ENCODE peak calls at places on chromosomes 16 and 17, in four cellular contexts. O, N, P and W are unnamed samples.

GRCh38 chr17:4436846-4437245 is 3.1 kb downstream of the SPNS3 start:
- DNase-seq in P (no peak), N (no peak), O (no peak), W (no peak)

GRCh38 chr16:12767897-12768296 is 35.8 kb downstream of the CPPED1 start:
- DNase-seq in P (no peak), O (no peak), N (no peak), W (no peak)

GRCh38 chr17:30477758-30478115 is 529 bp downstream of the GOSR1 start:
- DNase-seq in N (no peak), P (no peak), O (no peak), W (peak)

GRCh38 chr16:58503166-58503862 is 3.4 kb downstream of the NDRG4 start:
- DNase-seq in P (no peak), N (no peak), O (no peak), W (no peak)

GRCh38 chr17:58487589-58488427 is at the start of gene HSF5:
- DNase-seq in P (no peak), O (no peak), N (no peak), W (no peak)

GRCh38 chr17:11292491-11292890 is 51.5 kb downstream of the SHISA6 start:
- DNase-seq in O (no peak), P (no peak), N (no peak), W (no peak)

GRCh38 chr17:63702223-63702577 is 2.3 kb upstream of the LIMD2 start:
- DNase-seq in P (no peak), O (peak), N (no peak), W (no peak)

GRCh38 chr16:69057400-69058378 is 47.8 kb upstream of the HAS3 start:
- DNase-seq in O (peak), N (no peak), P (no peak), W (peak)

GRCh38 chr17:6815775-6816174 is 15.8 kb downstream of the TEKT1 start:
- DNase-seq in N (no peak), P (no peak), O (no peak), W (no peak)

GRCh38 chr17:74351552-74352210 is 10.0 kb downstream of the BTBD17 start:
- DNase-seq in N (no peak), O (no peak), P (no peak), W (peak)

GRCh38 chr17:8836821-8837426 is 30.6 kb downstream of the PIK3R6 start:
- DNase-seq in N (no peak), O (no peak), P (no peak), W (no peak)

GRCh38 chr16:67936876-67937605 is 391 bp upstream of the PSMB10 start:
- DNase-seq in O (peak), P (no peak), N (no peak), W (no peak)

GRCh38 chr16:11597737-11598136 is 11.0 kb upstream of the LITAF start:
- DNase-seq in P (no peak), O (no peak), N (no peak), W (no peak)

GRCh38 chr16:30351586-30352419 is 3.3 kb downstream of the CD2BP2 start:
- DNase-seq in N (peak), P (no peak), O (no peak), W (peak)

GRCh38 chr16:79847101-79847500 is 246.6 kb upstream of the MAF start:
- DNase-seq in N (no peak), P (no peak), O (no peak), W (no peak)

GRCh38 chr16:31453255-31454204 is 5.8 kb upstream of the ARMC5 start:
- DNase-seq in O (no peak), N (no peak), P (no peak), W (peak)

GRCh38 chr17:76247304-76247703 is 7.0 kb upstream of the RNF157 start:
- DNase-seq in P (no peak), O (no peak), N (no peak), W (no peak)

GRCh38 chr16:14354561-14355351 is 275.3 kb downstream of the PARN start:
- DNase-seq in N (no peak), P (no peak), O (no peak), W (peak)

GRCh38 chr16:73060948-73061495 is 13.1 kb upstream of the ZFHX3 start:
- DNase-seq in O (no peak), N (no peak), P (no peak), W (no peak)

GRCh38 chr17:52149626-52150025 is 8.9 kb downstream of the CA10 start:
- DNase-seq in N (no peak), P (no peak), O (no peak), W (no peak)

GRCh38 chr17:56029980-56030624 is 123.2 kb upstream of the ANKFN1 start:
- DNase-seq in P (no peak), N (no peak), O (no peak), W (no peak)

GRCh38 chr16:49834496-49835009 is 21.4 kb downstream of the ZNF423 start:
- DNase-seq in P (no peak), O (no peak), N (no peak), W (no peak)

GRCh38 chr16:50195276-50195675 is 42.2 kb downstream of the TENT4B start:
- DNase-seq in P (no peak), N (no peak), O (no peak), W (no peak)

GRCh38 chr17:63171428-63172205 is 205.6 kb downstream of the TANC2 start:
- DNase-seq in O (no peak), P (no peak), N (no peak), W (no peak)

GRCh38 chr16:89112377-89113151 is 18.9 kb downstream of the ACSF3 start:
- DNase-seq in O (no peak), P (no peak), N (no peak), W (no peak)

GRCh38 chr16:89120921-89121351 is 27.3 kb downstream of the ACSF3 start:
- DNase-seq in P (no peak), N (no peak), O (no peak), W (no peak)

GRCh38 chr17:15409721-15410247 is 57.6 kb downstream of the CDRT4 start:
- DNase-seq in N (no peak), P (peak), O (no peak), W (no peak)

GRCh38 chr16:55136356-55136755 is 187.6 kb upstream of the IRX6 start:
- DNase-seq in P (no peak), O (no peak), N (no peak), W (no peak)

GRCh38 chr17:56011406-56012131 is 141.7 kb upstream of the ANKFN1 start:
- DNase-seq in N (no peak), O (no peak), P (no peak), W (no peak)

GRCh38 chr16:23310217-23310616 is 8.1 kb downstream of the SCNN1B start:
- DNase-seq in P (no peak), O (no peak), N (no peak), W (no peak)

GRCh38 chr17:29149431-29150064 is 30.6 kb downstream of the MYO18A start:
- DNase-seq in O (no peak), N (no peak), P (no peak), W (no peak)

GRCh38 chr16:25691519-25692091 is at the start of gene HS3ST4:
- DNase-seq in P (no peak), N (no peak), O (peak), W (no peak)

GRCh38 chr17:41982026-41982989 is 15.7 kb downstream of the CNP start:
- DNase-seq in N (no peak), O (no peak), P (no peak), W (no peak)

GRCh38 chr17:60493847-60494321 is 32.2 kb downstream of the APPBP2 start:
- DNase-seq in P (no peak), N (no peak), O (no peak), W (no peak)